ENCODE peak calls at places on chromosomes 11 and 22, in seven cellular contexts. P is H9; A is IMR-90; W is CD4-positive, alpha-beta T cell; G is lower lobe of right lung; Y is bronchial epithelial cell; O is cardiac fibroblast. T is an unnamed sample.

GRCh38 chr22:49930596-49931412 is 12.4 kb downstream of the CRELD2 start:
- DNase-seq in P (peak; percentile 56), A (peak; percentile 66), W (peak; percentile 35), G (peak; percentile 75), Y (peak; percentile 62), O (peak; percentile 70), T (peak; percentile 79)

GRCh38 chr11:64295760-64296159 is 4.4 kb upstream of the CATSPERZ start:
- DNase-seq in P (no peak), A (no peak), W (no peak), G (no peak), Y (no peak), O (no peak), T (no peak)

GRCh38 chr11:8233691-8234424 is 29.8 kb downstream of the LMO1 start:
- DNase-seq in P (no peak), A (peak; percentile 27), W (no peak), G (peak; percentile 13), Y (peak; percentile 68), O (peak; percentile 17), T (no peak)

GRCh38 chr11:34331329-34331728 is 26.5 kb downstream of the ABTB2 start:
- DNase-seq in P (no peak), A (peak; percentile 60), W (no peak), G (no peak), Y (peak; percentile 13), O (peak; percentile 67), T (no peak)

GRCh38 chr22:44329179-44329796 is 16.5 kb upstream of the SHISAL1 start:
- DNase-seq in P (no peak), A (peak; percentile 27), W (no peak), G (no peak), Y (peak; percentile 39), O (no peak), T (peak; percentile 83)

GRCh38 chr11:12303431-12304149 is 73.8 kb upstream of the PARVA start:
- DNase-seq in P (no peak), A (no peak), W (no peak), G (no peak), Y (peak; percentile 27), O (no peak), T (no peak)

GRCh38 chr22:19942886-19943664 is 1.5 kb upstream of the TXNRD2 start:
- DNase-seq in P (peak; percentile 26), A (peak; percentile 94), W (no peak), G (peak; percentile 37), Y (peak; percentile 79), O (peak; percentile 95), T (no peak)

GRCh38 chr22:21832291-21833290 is 34.9 kb downstream of the MAPK1 start:
- DNase-seq in P (no peak), A (peak; percentile 9), W (no peak), G (no peak), Y (no peak), O (no peak), T (no peak)

GRCh38 chr11:61083601-61084147 is 18.6 kb upstream of the CD5 start:
- DNase-seq in P (no peak), A (no peak), W (peak; percentile 59), G (no peak), Y (no peak), O (no peak), T (peak; percentile 61)

GRCh38 chr11:35893796-35894475 is 49.9 kb upstream of the LDLRAD3 start:
- DNase-seq in P (no peak), A (peak; percentile 35), W (no peak), G (no peak), Y (peak; percentile 96), O (no peak), T (no peak)

GRCh38 chr11:45603930-45604682 is 61.3 kb downstream of the CHST1 start:
- DNase-seq in P (no peak), A (no peak), W (no peak), G (no peak), Y (no peak), O (no peak), T (no peak)

GRCh38 chr11:66015936-66016792 is 4.4 kb downstream of the CST6 start:
- DNase-seq in P (no peak), A (no peak), W (no peak), G (no peak), Y (no peak), O (no peak), T (no peak)

GRCh38 chr11:6988506-6988905 is 31.6 kb downstream of the ZNF214 start:
- DNase-seq in P (no peak), A (peak; percentile 58), W (no peak), G (no peak), Y (no peak), O (peak; percentile 12), T (no peak)

GRCh38 chr11:7605544-7605943 is 67.8 kb downstream of the CYB5R2 start:
- DNase-seq in P (no peak), A (peak; percentile 62), W (no peak), G (no peak), Y (peak; percentile 85), O (peak; percentile 56), T (no peak)

GRCh38 chr11:57324154-57324885 is 432 bp downstream of the TNKS1BP1 start:
- DNase-seq in P (peak; percentile 82), A (peak; percentile 48), W (no peak), G (peak; percentile 68), Y (no peak), O (peak; percentile 40), T (peak; percentile 77)

GRCh38 chr11:65585396-65586246 is 9.8 kb downstream of the EHBP1L1 start:
- DNase-seq in P (no peak), A (no peak), W (no peak), G (no peak), Y (no peak), O (no peak), T (no peak)

GRCh38 chr11:16000065-16000464 is 356.3 kb downstream of the SOX6 start:
- DNase-seq in P (no peak), A (peak; percentile 86), W (no peak), G (no peak), Y (peak; percentile 71), O (peak; percentile 84), T (no peak)

GRCh38 chr22:49448546-49448945 is 379.1 kb downstream of the BRD1 start:
- DNase-seq in P (no peak), A (no peak), W (no peak), G (no peak), Y (no peak), O (no peak), T (no peak)

GRCh38 chr11:121814962-121815361 is 301.1 kb downstream of the BLID start:
- DNase-seq in P (no peak), A (peak; percentile 59), W (no peak), G (no peak), Y (peak; percentile 48), O (peak; percentile 54), T (no peak)

GRCh38 chr22:43247546-43248260 is 60.8 kb upstream of the TTLL12 start:
- DNase-seq in P (no peak), A (no peak), W (no peak), G (no peak), Y (no peak), O (no peak), T (no peak)

GRCh38 chr11:49995559-49995958 is 13.2 kb upstream of the OR4C12 start:
- DNase-seq in P (peak; percentile 25), A (peak; percentile 50), W (no peak), G (no peak), Y (peak; percentile 44), O (peak; percentile 82), T (no peak)

GRCh38 chr11:116053538-116053919 is 549.3 kb upstream of the CADM1 start:
- DNase-seq in P (no peak), A (no peak), W (no peak), G (no peak), Y (no peak), O (no peak), T (no peak)

GRCh38 chr11:77449784-77450183 is 24.1 kb downstream of the PAK1 start:
- DNase-seq in P (no peak), A (no peak), W (no peak), G (no peak), Y (no peak), O (no peak), T (no peak)
- TF ChIP-seq CTCF in P (no peak), A (no peak), W (no peak), G (no peak), Y (no peak), O (no peak), T (no peak)

DNA sequence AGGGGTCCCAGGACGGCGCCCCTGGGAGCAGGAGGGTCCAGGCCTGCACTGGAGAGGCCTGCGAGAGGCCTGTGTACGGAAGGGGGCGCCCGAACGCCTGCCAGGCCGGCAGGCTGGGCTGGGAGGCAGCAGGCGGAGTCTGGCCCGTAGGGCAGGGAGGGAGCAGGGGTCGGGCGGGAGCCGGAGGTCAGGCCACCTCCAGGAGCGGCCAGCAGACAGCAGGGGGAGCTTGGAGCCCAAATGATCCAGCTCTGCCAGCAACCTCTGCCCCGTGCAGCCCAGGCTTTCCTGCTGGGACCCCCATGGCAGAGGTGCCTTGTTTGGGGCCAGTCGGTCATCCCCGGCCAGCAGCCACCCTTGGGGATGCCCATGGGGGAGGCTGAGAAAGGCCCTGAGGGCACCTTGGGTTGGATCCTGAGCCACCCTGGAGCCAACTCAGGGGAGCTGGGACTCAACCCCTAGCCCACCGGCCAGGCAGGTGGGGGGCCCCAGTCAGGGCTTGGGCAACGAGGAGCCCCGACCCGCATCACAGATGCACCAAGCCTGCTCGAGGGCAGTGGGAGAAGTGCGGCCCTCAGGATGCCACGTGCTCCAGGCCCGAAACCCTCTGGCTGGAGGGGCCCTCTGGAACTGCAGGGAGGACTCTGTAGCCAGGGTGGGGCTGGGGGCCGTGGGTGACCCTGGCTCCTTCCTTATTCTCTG is 9.6 kb upstream of the SYT8 start:
- DNase-seq in P (peak; percentile 94), A (no peak), W (no peak), G (peak; percentile 80), Y (no peak), O (no peak), T (peak; percentile 72)
- TF ChIP-seq CTCF in P (peak; percentile 95), A (peak; percentile 23), W (no peak), G (peak; percentile 60), Y (peak; percentile 71), O (peak; percentile 54), T (peak; percentile 66)

DNA sequence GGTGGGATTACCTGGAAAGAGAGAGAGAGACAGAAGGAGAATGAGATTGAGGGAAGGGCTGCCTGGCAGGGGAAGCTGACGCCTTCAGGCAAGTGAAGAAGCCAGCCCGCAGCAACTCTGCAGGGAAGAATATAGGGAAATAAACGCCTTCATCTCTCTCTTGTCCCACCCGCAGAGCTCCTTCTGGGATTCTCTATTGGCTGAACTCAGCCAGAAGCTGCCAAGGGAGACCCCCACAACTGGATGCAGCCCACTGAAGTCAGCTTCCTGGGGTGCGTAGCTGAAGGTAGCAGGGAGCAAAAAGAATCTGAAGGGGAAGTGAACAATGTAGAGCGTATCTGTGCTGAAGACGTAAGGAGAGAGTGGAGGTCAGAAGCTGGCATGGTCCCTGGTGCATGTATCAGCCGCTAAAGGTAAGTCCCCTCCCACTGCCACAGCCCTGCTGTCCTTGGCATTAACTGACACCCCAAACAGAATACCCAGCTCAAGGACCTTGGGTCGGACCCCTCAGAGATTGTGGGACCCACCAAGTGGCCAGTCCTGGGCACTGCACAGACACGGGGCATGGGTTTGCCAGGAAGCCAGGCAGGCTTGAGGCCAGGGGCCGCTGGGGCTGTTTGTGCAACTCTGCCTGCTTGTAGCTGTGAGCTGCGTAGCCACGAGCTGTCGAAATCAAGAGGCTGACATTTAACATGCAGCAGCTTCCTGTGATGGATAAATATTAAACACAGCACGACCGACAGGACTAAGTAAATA is 469.9 kb downstream of the MN1 start:
- DNase-seq in P (peak; percentile 63), A (peak; percentile 27), W (no peak), G (peak; percentile 70), Y (peak; percentile 21), O (peak; percentile 58), T (no peak)
- TF ChIP-seq CTCF in P (peak; percentile 64), A (peak; percentile 43), W (no peak), G (peak; percentile 47), Y (peak; percentile 38), O (peak; percentile 61), T (no peak)

DNA sequence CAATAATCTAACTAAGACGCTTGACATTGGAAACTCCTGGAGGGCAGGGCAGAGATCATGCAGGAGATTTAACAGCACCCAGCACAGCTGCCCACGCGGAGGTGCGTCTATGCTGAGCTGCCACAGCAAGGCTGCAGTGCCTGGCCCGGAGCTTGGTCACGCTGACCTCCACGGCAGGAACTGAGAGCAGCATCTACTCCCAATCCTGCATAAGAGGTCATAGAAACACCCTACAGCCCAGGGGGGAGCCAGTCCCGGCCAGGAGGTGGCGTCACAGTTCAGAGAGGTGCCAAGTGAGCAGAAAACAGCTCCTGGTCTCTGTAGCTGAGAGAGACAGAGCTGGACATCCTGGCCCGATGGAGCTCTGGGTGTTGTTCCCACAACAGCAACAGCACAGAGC is 121.1 kb upstream of the TMEM45B start:
- DNase-seq in P (no peak), A (no peak), W (no peak), G (no peak), Y (no peak), O (no peak), T (peak; percentile 7)
- TF ChIP-seq CTCF in P (peak; percentile 32), A (no peak), W (no peak), G (no peak), Y (peak; percentile 31), O (no peak), T (peak; percentile 17)